ENCODE peak calls at places on chromosomes 6 and 20, in seven cellular contexts. T is endothelial cell; Z is stimulated activated CD8-positive, alpha-beta memory T cell treated with anti-CD3 and anti-CD28 coated beads, Interleukin-12 subunit alpha, Interleukin-12 subunit beta, amount 100 ng/mL, for 4 hours; V is HT1080; E is small intestine; Q is Caki2; S is progenitor cell of endocrine pancreas. F is an unnamed sample.

GRCh38 chr6:118641042-118641441 is 10.3 kb downstream of the CEP85L start:
- DNase-seq in Z (no peak), Q (no peak), T (no peak), V (no peak), E (no peak), S (no peak), F (no peak)

GRCh38 chr6:37538107-37538506 is 38.4 kb upstream of the CCDC167 start:
- DNase-seq in V (peak), T (peak), S (no peak), E (peak), Z (no peak), Q (peak), F (peak)

GRCh38 chr6:159529820-159530405 is 163.1 kb downstream of the SOD2 start:
- DNase-seq in V (no peak), T (no peak), Z (no peak), S (no peak), E (no peak), Q (no peak), F (no peak)

GRCh38 chr6:35688605-35689322 is at the start of gene FKBP5:
- DNase-seq in V (peak), Q (peak), Z (peak), S (peak), T (peak), E (peak), F (peak)

GRCh38 chr20:1330075-1330830 is 1.3 kb upstream of the SDCBP2 start:
- DNase-seq in S (no peak), E (peak), Q (no peak), Z (no peak), V (no peak), T (no peak), F (no peak)

GRCh38 chr6:25250878-25251277 is 28.3 kb upstream of the CARMIL1 start:
- DNase-seq in S (no peak), T (no peak), V (peak), E (no peak), Q (peak), Z (no peak), F (peak)

GRCh38 chr6:64224819-64225218 is 589.2 kb downstream of the PHF3 start:
- DNase-seq in S (no peak), E (no peak), Q (no peak), V (no peak), T (no peak), Z (no peak), F (no peak)

GRCh38 chr20:34624628-34625027 is 52.3 kb downstream of the PIGU start:
- DNase-seq in V (no peak), Q (no peak), Z (no peak), S (no peak), E (peak), T (no peak), F (no peak)

GRCh38 chr20:15673206-15673605 is 900.0 kb downstream of the KIF16B start:
- DNase-seq in S (no peak), Z (no peak), T (no peak), Q (peak), V (peak), E (no peak), F (no peak)

GRCh38 chr20:48957053-48957481 is 35.6 kb downstream of the ARFGEF2 start:
- DNase-seq in Z (no peak), S (no peak), T (no peak), E (no peak), V (no peak), Q (no peak), F (peak)

GRCh38 chr6:127518710-127519468 is at the start of gene MTCL3:
- DNase-seq in Q (peak), S (no peak), E (peak), Z (peak), T (peak), V (peak), F (peak)

GRCh38 chr6:146851837-146852236 is 253.1 kb downstream of the ADGB start:
- DNase-seq in V (peak), T (no peak), E (no peak), Z (no peak), S (no peak), Q (no peak), F (peak)

GRCh38 chr20:23449400-23449799 is 3.3 kb downstream of the CST11 start:
- DNase-seq in S (no peak), E (no peak), Z (no peak), V (peak), T (no peak), Q (no peak), F (peak)

GRCh38 chr20:20594171-20594530 is 118.3 kb downstream of the RALGAPA2 start:
- DNase-seq in V (no peak), Q (peak), E (peak), Z (no peak), T (no peak), S (no peak), F (peak)

GRCh38 chr6:142881290-142881689 is 63.7 kb downstream of the HIVEP2 start:
- DNase-seq in S (no peak), Q (no peak), E (no peak), T (no peak), V (no peak), Z (no peak), F (no peak)

GRCh38 chr6:108591040-108591816 is 30.5 kb downstream of the FOXO3 start:
- DNase-seq in S (no peak), E (no peak), Z (no peak), V (no peak), T (no peak), Q (no peak), F (no peak)

GRCh38 chr20:44358776-44359175 is 3.3 kb downstream of the HNF4A start:
- DNase-seq in Q (no peak), T (no peak), E (peak), V (peak), S (no peak), Z (no peak), F (peak)

GRCh38 chr6:16582437-16583150 is 178.7 kb downstream of the ATXN1 start:
- DNase-seq in E (peak), S (no peak), T (no peak), Q (no peak), Z (no peak), V (no peak), F (no peak)

GRCh38 chr20:25233016-25233772 is 14.7 kb upstream of the PYGB start:
- DNase-seq in S (no peak), Z (no peak), Q (peak), V (peak), T (no peak), E (peak), F (peak)

GRCh38 chr6:7882505-7883257 is 27.9 kb downstream of the TXNDC5 start:
- DNase-seq in E (no peak), T (no peak), Q (peak), S (no peak), V (no peak), Z (no peak), F (no peak)

GRCh38 chr6:111985202-111985731 is 68.6 kb upstream of the CCN6 start:
- DNase-seq in E (no peak), S (peak), T (no peak), Q (no peak), Z (peak), V (peak), F (peak)

GRCh38 chr6:16352258-16352635 is 113.9 kb downstream of the GMPR start:
- DNase-seq in E (no peak), Z (no peak), V (no peak), Q (no peak), S (no peak), T (no peak), F (no peak)

GRCh38 chr20:11302436-11302835 is 615.3 kb upstream of the BTBD3 start:
- DNase-seq in V (no peak), Z (no peak), Q (no peak), S (no peak), T (no peak), E (no peak), F (peak)

GRCh38 chr20:25695532-25696383 is 895 bp downstream of the ZNF337 start:
- DNase-seq in V (no peak), E (peak), T (no peak), Z (no peak), Q (no peak), S (no peak), F (peak)

GRCh38 chr20:25669826-25670422 is 26.7 kb downstream of the ZNF337 start:
- DNase-seq in E (no peak), Q (no peak), Z (no peak), S (no peak), T (peak), V (peak), F (peak)

GRCh38 chr6:19446570-19446969 is 390.6 kb upstream of the ID4 start:
- DNase-seq in Q (no peak), T (no peak), S (no peak), V (no peak), Z (no peak), E (no peak), F (no peak)

GRCh38 chr6:152463183-152463582 is 174.0 kb downstream of the SYNE1 start:
- DNase-seq in Z (no peak), V (peak), T (no peak), Q (no peak), E (no peak), S (no peak), F (peak)

GRCh38 chr20:10216146-10216741 is 2.4 kb upstream of the SNAP25 start:
- DNase-seq in Z (no peak), E (no peak), Q (peak), S (no peak), V (no peak), T (no peak), F (peak)

GRCh38 chr20:58407201-58407873 is 18.3 kb downstream of the VAPB start:
- DNase-seq in Z (no peak), T (no peak), S (no peak), V (peak), Q (peak), E (no peak), F (peak)

GRCh38 chr6:33613794-33614166 is 7.3 kb upstream of the ITPR3 start:
- DNase-seq in Z (no peak), E (no peak), Q (no peak), S (no peak), V (peak), T (no peak), F (peak)

GRCh38 chr20:8515810-8516435 is 383.9 kb downstream of the PLCB1 start:
- DNase-seq in E (no peak), V (no peak), S (no peak), Q (peak), T (no peak), Z (no peak), F (no peak)

GRCh38 chr20:47161411-47161810 is 195.1 kb downstream of the ZMYND8 start:
- DNase-seq in E (no peak), S (no peak), V (no peak), Q (no peak), T (no peak), Z (no peak), F (no peak)

GRCh38 chr6:156776841-156777576 is at the start of gene ARID1B:
- DNase-seq in Q (peak), T (peak), E (peak), Z (peak), S (peak), V (peak), F (peak)